ENCODE peak calls at places on chromosomes 4 and X, in ten cellular contexts. G is foreskin fibroblast, F is cardiac fibroblast, J is BE2C, P is cardiac muscle cell, V is tibial artery, O is psoas muscle, D is A549, K is heart right ventricle, Q is uterus. A is an unnamed sample.

GRCh38 chr4:48778431-48779094 is 1.5 kb downstream of the FRYL start:
- DNase-seq in G (peak), F (peak), J (no peak), P (peak), V (no peak), O (no peak), D (no peak), K (no peak), Q (no peak), A (peak)

GRCh38 chrX:68443155-68443868 is 10.0 kb upstream of the OPHN1 start:
- DNase-seq in G (peak), F (no peak), J (no peak), P (no peak), V (no peak), O (no peak), D (no peak), K (peak), Q (no peak), A (peak)

GRCh38 chr4:53522334-53522733 is 69.0 kb downstream of the LNX1 start:
- DNase-seq in G (no peak), F (no peak), J (no peak), P (no peak), V (no peak), O (no peak), D (no peak), K (no peak), Q (no peak), A (no peak)

GRCh38 chrX:24495700-24496099 is 30.6 kb downstream of the PDK3 start:
- DNase-seq in G (no peak), F (no peak), J (no peak), P (no peak), V (no peak), O (no peak), D (no peak), K (no peak), Q (no peak), A (no peak)

GRCh38 chr4:36215627-36216026 is 28.7 kb downstream of the ARAP2 start:
- DNase-seq in G (no peak), F (no peak), J (no peak), P (no peak), V (no peak), O (no peak), D (no peak), K (no peak), Q (no peak), A (no peak)

GRCh38 chrX:103687073-103687695 is 685 bp upstream of the MORF4L2 start:
- DNase-seq in G (peak), F (no peak), J (peak), P (peak), V (peak), O (peak), D (peak), K (peak), Q (peak), A (peak)

GRCh38 chr4:83285022-83285387 is 407 bp upstream of the COQ2 start:
- DNase-seq in G (peak), F (peak), J (no peak), P (peak), V (no peak), O (no peak), D (peak), K (peak), Q (no peak), A (peak)

GRCh38 chr4:39978378-39978775 is 666 bp upstream of the PDS5A start:
- DNase-seq in G (no peak), F (no peak), J (no peak), P (no peak), V (no peak), O (no peak), D (no peak), K (no peak), Q (no peak), A (no peak)

GRCh38 chrX:135302269-135302873 is 6.9 kb upstream of the ETDC start:
- DNase-seq in G (no peak), F (no peak), J (no peak), P (no peak), V (no peak), O (no peak), D (no peak), K (no peak), Q (no peak), A (no peak)

GRCh38 chr4:182913036-182913435 is 4.2 kb downstream of the DCTD start:
- DNase-seq in G (no peak), F (no peak), J (no peak), P (no peak), V (no peak), O (no peak), D (no peak), K (no peak), Q (no peak), A (no peak)

GRCh38 chrX:111445485-111445884 is 33.5 kb upstream of the DCX start:
- DNase-seq in G (peak), F (peak), J (no peak), P (peak), V (no peak), O (no peak), D (peak), K (no peak), Q (no peak), A (peak)

GRCh38 chr4:3283483-3283882 is 9.3 kb upstream of the RGS12 start:
- DNase-seq in G (no peak), F (no peak), J (no peak), P (no peak), V (no peak), O (no peak), D (no peak), K (no peak), Q (no peak), A (no peak)

GRCh38 chr4:125313497-125313896 is 1.3 kb upstream of the FAT4 start:
- DNase-seq in G (peak), F (peak), J (peak), P (peak), V (no peak), O (no peak), D (peak), K (peak), Q (peak), A (peak)

GRCh38 chr4:178712486-178712885 is 1270.2 kb upstream of the AGA start:
- DNase-seq in G (no peak), F (no peak), J (no peak), P (no peak), V (no peak), O (no peak), D (no peak), K (no peak), Q (no peak), A (no peak)

GRCh38 chrX:12319012-12319519 is 180.8 kb downstream of the FRMPD4 start:
- DNase-seq in G (peak), F (peak), J (no peak), P (no peak), V (no peak), O (no peak), D (peak), K (no peak), Q (no peak), A (peak)

GRCh38 chr4:171342646-171343045 is 470.6 kb upstream of the GALNTL6 start:
- DNase-seq in G (no peak), F (no peak), J (no peak), P (no peak), V (no peak), O (no peak), D (no peak), K (no peak), Q (no peak), A (no peak)

GRCh38 chr4:171334549-171334948 is 478.7 kb upstream of the GALNTL6 start:
- DNase-seq in G (no peak), F (no peak), J (no peak), P (no peak), V (no peak), O (no peak), D (no peak), K (no peak), Q (no peak), A (no peak)

GRCh38 chr4:171340282-171340681 is 472.9 kb upstream of the GALNTL6 start:
- DNase-seq in G (no peak), F (no peak), J (no peak), P (no peak), V (no peak), O (no peak), D (no peak), K (no peak), Q (no peak), A (no peak)
- TF ChIP-seq CTCF in G (no peak), F (no peak), J (no peak), P (no peak), V (no peak), O (no peak), D (no peak), K (no peak), Q (no peak), A (no peak)

GRCh38 chr4:163344147-163345050 is 707 bp downstream of the NPY5R start:
- DNase-seq in G (no peak), F (no peak), J (peak), P (peak), V (peak), O (peak), D (no peak), K (no peak), Q (peak), A (no peak)

GRCh38 chr4:163343604-163344146 is at the start of gene NPY5R:
- DNase-seq in G (no peak), F (no peak), J (peak), P (peak), V (peak), O (peak), D (no peak), K (no peak), Q (no peak), A (no peak)
- H3K4me3 ChIP-seq in G (no peak), F (peak), J (no peak), P (peak), V (peak), O (peak), D (peak), K (peak), Q (peak), A (no peak)

GRCh38 chrX:66961665-66962064 is 322.8 kb upstream of the EDA2R start:
- DNase-seq in G (no peak), F (no peak), J (no peak), P (no peak), V (no peak), O (no peak), D (no peak), K (no peak), Q (no peak), A (no peak)
- TF ChIP-seq CTCF in G (no peak), F (no peak), J (no peak), P (no peak), V (no peak), O (no peak), D (no peak), K (no peak), Q (no peak), A (no peak)

GRCh38 chrX:47239199-47239598 is 6.4 kb downstream of the USP11 start:
- DNase-seq in G (no peak), F (no peak), J (no peak), P (no peak), V (no peak), O (no peak), D (no peak), K (no peak), Q (no peak), A (no peak)

GRCh38 chrX:47242321-47242720 is 9.5 kb downstream of the USP11 start:
- DNase-seq in G (no peak), F (no peak), J (no peak), P (no peak), V (no peak), O (no peak), D (no peak), K (no peak), Q (no peak), A (no peak)

GRCh38 chrX:47241201-47242011 is 8.6 kb downstream of the USP11 start:
- DNase-seq in G (no peak), F (no peak), J (no peak), P (no peak), V (no peak), O (no peak), D (no peak), K (no peak), Q (no peak), A (no peak)

GRCh38 chrX:47239898-47240545 is 7.2 kb downstream of the USP11 start:
- DNase-seq in G (no peak), F (no peak), J (no peak), P (no peak), V (no peak), O (no peak), D (no peak), K (no peak), Q (no peak), A (no peak)

GRCh38 chrX:47240619-47241018 is 7.8 kb downstream of the USP11 start:
- DNase-seq in G (no peak), F (no peak), J (no peak), P (no peak), V (no peak), O (no peak), D (no peak), K (no peak), Q (no peak), A (no peak)
- H3K4me3 ChIP-seq in G (no peak), F (no peak), J (no peak), P (no peak), V (no peak), O (no peak), D (no peak), K (no peak), Q (no peak), A (no peak)

GRCh38 chr4:88791274-88791673 is 93.6 kb upstream of the NAP1L5 start:
- DNase-seq in G (no peak), F (peak), J (no peak), P (no peak), V (no peak), O (no peak), D (peak), K (no peak), Q (no peak), A (peak)
- TF ChIP-seq CTCF in G (peak), F (peak), J (peak), P (peak), V (no peak), O (peak), D (peak), K (peak), Q (no peak), A (peak)

DNA sequence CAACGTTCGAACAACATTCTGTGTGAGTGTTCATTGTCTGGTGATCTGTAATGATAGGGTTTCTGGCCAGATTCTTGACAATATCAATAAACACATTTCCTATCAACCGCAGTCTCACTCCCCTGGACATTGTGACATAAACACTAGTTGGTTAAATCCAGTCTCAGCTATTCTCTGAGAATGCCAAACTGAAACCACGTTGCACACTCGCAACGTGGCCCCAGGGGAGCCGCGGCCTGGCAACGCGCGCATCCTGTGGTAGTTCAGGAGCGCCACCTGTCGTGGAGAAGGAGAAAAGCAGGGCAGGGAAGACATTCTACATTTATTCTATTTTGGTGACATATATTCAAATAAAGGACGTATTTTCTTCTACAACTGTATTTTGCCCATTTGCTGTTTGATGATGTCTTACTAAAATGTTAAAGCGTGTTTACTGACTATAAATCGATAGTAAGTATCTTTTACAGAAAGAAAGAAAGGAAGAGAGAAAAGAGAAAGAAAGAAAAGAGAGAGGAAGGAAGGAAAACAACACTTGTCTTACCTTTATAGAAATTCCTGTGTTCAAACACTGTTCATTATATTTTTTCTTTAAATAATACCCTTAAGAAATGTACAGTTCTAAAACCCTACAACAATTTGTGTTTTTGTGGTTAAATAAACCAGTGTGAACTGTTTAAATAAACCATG is 738.3 kb upstream of the FRG1 start:
- DNase-seq in G (peak), F (peak), J (peak), P (peak), V (peak), O (peak), D (peak), K (peak), Q (no peak), A (peak)
- H3K4me3 ChIP-seq in G (peak), F (no peak), J (peak), P (no peak), V (peak), O (peak), D (no peak), K (peak), Q (no peak), A (peak)

DNA sequence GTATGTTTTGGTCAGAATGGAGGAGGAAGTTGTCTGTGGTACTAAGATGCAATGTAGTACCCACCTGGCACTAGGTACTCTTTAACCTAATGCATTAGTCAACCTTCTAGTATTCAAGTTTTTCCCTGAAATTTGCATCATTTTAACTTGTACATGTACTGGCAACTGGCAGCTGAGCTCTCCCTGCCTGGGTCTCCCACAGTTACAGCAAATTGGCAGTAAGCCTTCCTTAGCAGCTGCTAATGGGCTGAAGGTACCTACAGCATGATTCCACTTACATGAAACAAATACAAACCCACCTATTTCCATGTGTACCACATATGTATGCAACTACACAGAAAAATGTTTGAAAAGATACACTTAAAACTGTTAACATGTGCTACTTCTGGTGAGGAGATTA is 8.1 kb upstream of the KLHL2 start:
- DNase-seq in G (no peak), F (no peak), J (no peak), P (no peak), V (no peak), O (no peak), D (no peak), K (no peak), Q (no peak), A (no peak)
- TF ChIP-seq CTCF in G (no peak), F (no peak), J (no peak), P (no peak), V (no peak), O (no peak), D (no peak), K (no peak), Q (no peak), A (no peak)

DNA sequence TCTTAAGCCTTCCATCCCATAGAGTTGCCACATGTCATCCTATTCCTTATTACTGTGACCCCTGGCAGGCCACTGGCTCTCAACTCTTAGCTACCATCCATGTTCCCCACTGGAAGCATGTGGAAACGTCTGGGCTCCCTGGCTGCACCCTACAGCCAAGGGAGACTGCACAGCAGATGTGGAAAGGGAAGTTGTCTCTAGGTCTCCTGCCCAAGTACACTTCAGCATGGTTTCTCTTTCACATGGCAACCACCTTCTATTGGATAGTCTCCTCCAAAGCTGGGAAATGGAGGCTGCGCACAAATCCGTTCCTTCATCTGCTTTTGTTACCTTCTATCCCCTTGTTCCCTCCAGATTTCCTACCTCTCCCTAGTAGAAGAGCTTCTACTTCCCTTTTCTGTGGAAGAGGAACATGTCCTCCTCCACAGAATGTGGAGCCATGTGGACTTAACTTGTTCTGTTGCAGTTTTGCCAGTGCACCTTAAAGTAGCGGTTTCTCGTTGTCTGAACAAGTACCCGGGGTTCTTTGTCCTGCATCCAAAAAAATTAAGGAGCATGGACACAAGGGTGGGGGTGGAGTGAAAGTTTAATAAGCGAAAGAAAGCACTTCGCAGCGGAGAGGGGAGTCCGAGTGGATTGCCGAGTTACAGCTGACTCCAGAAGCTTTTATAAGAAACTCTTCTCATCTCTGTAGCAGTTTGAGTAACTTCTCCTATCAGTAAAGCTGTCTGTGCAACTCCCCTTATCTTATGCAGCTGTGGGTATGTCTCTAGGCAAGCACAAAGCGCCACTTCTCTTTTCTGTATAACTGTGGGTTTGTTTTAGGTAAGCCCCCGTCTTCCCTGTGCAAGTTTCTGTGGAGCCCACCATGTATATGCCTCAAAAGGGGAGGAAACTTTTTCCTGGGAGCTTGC is 52.5 kb downstream of the HMGB2 start:
- DNase-seq in G (no peak), F (no peak), J (no peak), P (no peak), V (no peak), O (no peak), D (no peak), K (no peak), Q (no peak), A (no peak)
- H3K4me3 ChIP-seq in G (no peak), F (no peak), J (no peak), P (no peak), V (no peak), O (no peak), D (no peak), K (peak), Q (no peak), A (no peak)

DNA sequence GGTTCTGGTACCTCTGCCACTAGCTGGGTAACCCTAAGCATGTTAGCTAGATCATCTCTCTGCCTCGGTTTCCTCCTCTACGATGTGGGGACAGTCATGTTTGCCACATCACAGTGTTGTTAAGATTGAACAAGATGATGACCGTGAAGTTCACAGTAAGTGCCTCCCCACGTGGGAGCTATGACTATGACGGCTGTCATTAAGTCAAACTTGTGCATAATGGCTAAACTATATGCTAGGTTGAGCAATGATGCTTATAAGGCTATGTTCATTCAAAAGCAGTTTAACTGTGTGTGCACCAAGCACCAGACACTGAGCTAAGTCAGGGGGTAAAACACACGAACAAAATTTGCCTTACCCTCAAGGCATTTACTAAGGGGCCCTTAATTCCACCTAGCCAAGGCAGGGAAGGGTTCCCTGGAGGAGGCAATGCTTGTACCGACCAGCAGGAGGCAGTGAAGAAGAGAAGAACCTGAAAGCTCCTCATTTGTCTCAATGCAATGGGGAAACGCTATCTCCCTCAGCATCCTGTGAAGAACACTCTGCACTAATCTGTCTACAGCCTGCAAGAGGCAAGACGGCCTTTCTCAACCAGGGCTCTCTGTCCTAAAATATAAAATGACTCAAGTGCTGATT is 52.9 kb downstream of the MAP7D2 start:
- DNase-seq in G (peak), F (no peak), J (no peak), P (no peak), V (no peak), O (no peak), D (no peak), K (no peak), Q (no peak), A (no peak)
- TF ChIP-seq CTCF in G (peak), F (peak), J (peak), P (peak), V (no peak), O (peak), D (no peak), K (no peak), Q (no peak), A (peak)

GRCh38 chr4:187478292-187479205 is 517.0 kb upstream of the ZFP42 start:
- DNase-seq in G (peak), F (peak), J (no peak), P (peak), V (no peak), O (no peak), D (peak), K (peak), Q (no peak), A (peak)
- H3K4me3 ChIP-seq in G (no peak), F (no peak), J (no peak), P (no peak), V (peak), O (no peak), D (no peak), K (no peak), Q (no peak), A (peak)